ENCODE peak calls at places on chromosomes 3 and 15, in five cellular contexts. M, Z, Y, G and S are unnamed samples.

GRCh38 chr15:29633971-29634370 is 188.3 kb downstream of the TJP1 start:
- DNase-seq in Y (no peak), G (no peak), Z (no peak), M (no peak), S (no peak)

GRCh38 chr15:98954411-98954810 is 53.2 kb downstream of the PGPEP1L start:
- DNase-seq in M (no peak), G (no peak), Z (no peak), Y (no peak), S (peak; percentile 95)

GRCh38 chr3:29065211-29065785 is 215.6 kb upstream of the RBMS3 start:
- DNase-seq in Y (peak; percentile 58), G (peak; percentile 94), M (no peak), Z (peak; percentile 64), S (peak; percentile 67)

GRCh38 chr3:197748597-197749314 is 927 bp upstream of the FYTTD1 start:
- DNase-seq in G (no peak), M (no peak), Y (no peak), Z (no peak), S (no peak)

GRCh38 chr3:148815736-148816135 is 11.9 kb upstream of the CPB1 start:
- DNase-seq in Z (no peak), Y (no peak), G (no peak), M (no peak), S (no peak)

GRCh38 chr3:102124301-102125158 is 275.2 kb downstream of the NFKBIZ start:
- DNase-seq in G (peak; percentile 13), Z (no peak), Y (no peak), M (no peak), S (no peak)

GRCh38 chr15:27679621-27680521 is 419.2 kb downstream of the OCA2 start:
- DNase-seq in Y (peak; percentile 50), G (no peak), M (no peak), Z (no peak), S (no peak)

GRCh38 chr3:39412668-39413260 is 6.2 kb downstream of the RPSA start:
- DNase-seq in Z (no peak), Y (no peak), G (no peak), M (no peak), S (no peak)

GRCh38 chr3:187769771-187770170 is 24.5 kb upstream of the BCL6 start:
- DNase-seq in M (no peak), G (no peak), Z (no peak), Y (no peak), S (no peak)

GRCh38 chr3:23304424-23304823 is 101.3 kb downstream of the UBE2E2 start:
- DNase-seq in M (no peak), Z (no peak), Y (no peak), G (no peak), S (no peak)

GRCh38 chr15:80967451-80967850 is 22.2 kb downstream of the MESD start:
- DNase-seq in Z (peak; percentile 5), G (no peak), M (no peak), Y (peak; percentile 91), S (no peak)

GRCh38 chr3:39528844-39529243 is 61.4 kb downstream of the MOBP start:
- DNase-seq in M (no peak), G (no peak), Y (no peak), Z (no peak), S (no peak)

GRCh38 chr3:134460965-134461364 is 24.8 kb downstream of the ANAPC13 start:
- DNase-seq in Y (no peak), Z (no peak), G (no peak), M (no peak), S (no peak)

GRCh38 chr3:84023842-84024241 is 934.9 kb upstream of the CADM2 start:
- DNase-seq in M (no peak), Y (no peak), Z (no peak), G (no peak), S (no peak)

GRCh38 chr15:91224750-91225380 is 124.8 kb downstream of the SV2B start:
- DNase-seq in G (no peak), Z (peak; percentile 16), M (no peak), Y (peak; percentile 33), S (no peak)

GRCh38 chr15:28955686-28956421 is 70.1 kb downstream of the APBA2 start:
- DNase-seq in M (no peak), G (no peak), Y (no peak), Z (no peak), S (no peak)

GRCh38 chr3:124786491-124787241 is 56.4 kb downstream of the UMPS start:
- DNase-seq in Z (no peak), M (no peak), G (no peak), Y (no peak), S (no peak)

GRCh38 chr15:68107142-68107541 is 53.0 kb downstream of the PIAS1 start:
- DNase-seq in G (no peak), Z (no peak), M (no peak), Y (no peak), S (no peak)

GRCh38 chr3:7707192-7707591 is 794.4 kb upstream of the LMCD1 start:
- DNase-seq in G (no peak), M (no peak), Y (no peak), Z (no peak), S (no peak)

GRCh38 chr3:128800241-128801187 is 74.5 kb downstream of the RAB7A start:
- DNase-seq in Z (no peak), G (no peak), M (no peak), Y (no peak), S (peak; percentile 55)

GRCh38 chr3:176357891-176358290 is 839.4 kb downstream of the TBL1XR1 start:
- DNase-seq in M (no peak), G (no peak), Y (no peak), Z (no peak), S (no peak)

GRCh38 chr3:27358372-27358771 is 10.8 kb downstream of the NEK10 start:
- DNase-seq in Y (no peak), M (no peak), G (no peak), Z (no peak), S (no peak)

GRCh38 chr3:129260606-129261005 is 11.2 kb downstream of the COPG1 start:
- DNase-seq in Z (no peak), G (no peak), Y (no peak), M (no peak), S (no peak)

GRCh38 chr3:175208316-175208715 is 349.2 kb downstream of the NAALADL2 start:
- DNase-seq in G (no peak), Y (no peak), M (no peak), Z (no peak), S (no peak)

GRCh38 chr15:79724312-79724711 is 172.5 kb downstream of the MTHFS start:
- DNase-seq in Y (no peak), M (no peak), Z (no peak), G (no peak), S (no peak)

GRCh38 chr15:67064607-67065530 is 533 bp upstream of the SMAD3 start:
- DNase-seq in G (no peak), Y (peak; percentile 68), Z (peak; percentile 73), M (no peak), S (peak; percentile 65)

GRCh38 chr15:69289312-69290146 is 9.2 kb upstream of the PAQR5 start:
- DNase-seq in G (no peak), M (no peak), Y (no peak), Z (no peak), S (no peak)

DNA sequence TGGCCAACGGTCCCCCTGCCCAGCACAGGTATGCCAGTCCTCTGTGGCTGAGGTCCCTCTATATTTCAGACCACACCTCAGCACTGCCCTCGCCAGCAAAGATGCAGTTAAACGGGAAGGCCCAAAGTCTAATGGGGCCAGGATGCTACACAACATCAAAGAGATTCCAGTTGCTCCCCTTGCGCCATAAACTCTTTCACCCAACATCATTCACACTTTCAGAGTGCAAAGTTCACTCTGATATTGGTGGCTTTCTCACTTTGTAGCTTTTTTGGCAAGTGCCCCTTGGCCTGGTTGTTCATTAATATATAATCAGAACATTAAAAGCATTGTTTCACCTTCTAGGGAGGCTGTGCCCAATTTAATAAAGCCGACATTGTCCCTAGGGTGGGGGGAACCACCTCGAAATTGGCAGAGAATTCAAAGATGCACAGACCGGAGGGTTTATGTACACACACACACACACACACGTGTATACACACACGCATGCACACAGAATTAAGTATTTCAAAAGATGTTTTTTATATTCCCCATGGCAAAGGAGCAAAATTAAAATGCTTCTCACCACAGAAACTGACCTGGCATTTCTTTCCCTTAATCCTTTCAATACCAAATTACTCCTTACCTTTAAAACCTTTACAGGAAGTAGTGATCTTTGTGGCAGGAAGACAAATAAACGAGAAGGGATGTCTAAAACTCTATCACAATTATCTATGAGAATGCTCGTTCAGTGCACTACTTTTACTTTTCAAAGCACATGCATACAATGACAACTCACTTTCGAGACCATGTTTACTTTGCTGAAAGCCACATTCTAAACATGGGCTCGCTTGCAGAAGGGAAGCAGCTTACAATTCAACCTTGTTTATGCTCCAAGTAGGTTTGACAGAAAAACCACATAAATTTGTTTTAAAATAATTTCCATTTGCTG is 19.5 kb downstream of the LRIG1 start:
- DNase-seq in G (no peak), Z (peak; percentile 59), M (no peak), Y (no peak), S (no peak)
- H3K4me1 ChIP-seq in G (peaks cover 4% of the 10 kb centered on the region), Z (peaks cover 100% of the 10 kb centered on the region), M (peaks cover 57% of the 10 kb centered on the region), Y (peaks cover 54% of the 10 kb centered on the region), S (no peaks in the 10 kb centered on the region)

GRCh38 chr3:71319771-71320170 is 263.8 kb downstream of the FOXP1 start:
- DNase-seq in Y (no peak), M (no peak), G (no peak), Z (no peak), S (no peak)
- H3K4me1 ChIP-seq in Y (no peaks in the 10 kb centered on the region), M (peaks cover 32% of the 10 kb centered on the region), G (no peaks in the 10 kb centered on the region), Z (peaks cover 28% of the 10 kb centered on the region), S (no peaks in the 10 kb centered on the region)

GRCh38 chr3:42654331-42655201 is 1.1 kb downstream of the ZBTB47 start:
- DNase-seq in Y (peak; percentile 83), G (no peak), M (no peak), Z (peak; percentile 60), S (peak; percentile 78)

GRCh38 chr3:42653303-42653559 is 266 bp upstream of the ZBTB47 start:
- DNase-seq in G (no peak), Z (no peak), M (no peak), Y (no peak), S (no peak)

GRCh38 chr3:42652611-42653302 is 740 bp upstream of the ZBTB47 start:
- DNase-seq in Z (peak; percentile 53), G (peak; percentile 49), Y (peak; percentile 58), M (no peak), S (peak; percentile 69)

GRCh38 chr3:42652251-42652610 is 1.3 kb upstream of the ZBTB47 start:
- DNase-seq in G (no peak), M (no peak), Z (no peak), Y (peak; percentile 25), S (no peak)

DNA sequence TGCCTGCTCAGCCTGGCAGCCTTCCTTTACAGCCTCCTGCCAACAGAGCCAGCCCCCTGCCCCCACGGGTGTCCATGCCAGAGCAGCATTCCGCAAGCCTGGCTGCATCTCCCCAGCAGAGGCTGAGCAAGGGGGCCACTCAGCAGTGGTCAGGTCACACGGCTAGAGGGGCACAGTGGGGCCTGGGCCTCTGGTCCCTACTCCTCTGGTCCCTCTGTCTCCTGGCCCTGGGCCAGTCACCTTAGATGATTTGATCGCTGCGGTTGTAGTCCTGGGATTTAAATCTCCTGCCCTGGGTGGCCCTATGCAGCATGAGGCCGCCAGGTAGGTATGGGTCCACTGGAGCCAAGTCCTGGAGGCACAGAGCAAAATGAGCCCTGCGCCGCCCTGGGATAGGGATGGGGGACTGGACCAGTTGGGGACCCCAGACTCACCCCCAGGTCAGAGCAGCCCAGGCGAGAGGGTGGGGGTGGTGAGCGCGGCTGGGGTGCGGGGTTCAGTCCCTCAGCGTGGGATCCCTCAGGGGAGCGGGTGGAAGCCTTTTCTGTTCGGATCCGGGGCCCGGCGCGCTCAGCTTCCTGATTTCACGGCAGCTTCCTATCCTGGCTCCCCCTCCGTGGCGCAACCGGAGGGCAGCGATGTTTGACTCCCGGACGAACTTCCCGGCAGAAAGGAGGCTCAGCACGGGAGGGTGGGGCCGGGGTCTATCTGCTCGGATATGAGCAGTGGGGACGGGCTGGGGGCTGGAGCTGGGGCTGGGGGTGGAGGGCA is at the start of gene ZBTB47:
- DNase-seq in Y (peak; percentile 38), M (no peak), G (no peak), Z (peak; percentile 49), S (peak; percentile 54)
- H3K4me1 ChIP-seq in Y (peaks cover 9% of the 10 kb centered on the region), M (peaks cover 14% of the 10 kb centered on the region), G (peaks cover 43% of the 10 kb centered on the region), Z (peaks cover 44% of the 10 kb centered on the region), S (peaks cover 36% of the 10 kb centered on the region)

GRCh38 chr3:46942079-46942478 is 34.5 kb downstream of the CCDC12 start:
- DNase-seq in G (no peak), Y (no peak), M (no peak), Z (no peak), S (no peak)
- H3K4me1 ChIP-seq in G (peaks cover 53% of the 10 kb centered on the region), Y (peaks cover 2% of the 10 kb centered on the region), M (peaks cover 45% of the 10 kb centered on the region), Z (peaks cover 98% of the 10 kb centered on the region), S (peaks cover 60% of the 10 kb centered on the region)